ENCODE peak calls at places on chromosomes 6 and 20, in eight cellular contexts. Q, P, V, T, M, N, U and A are unnamed samples.

GRCh38 chr6:43509984-43510826 is at the start of gene LRRC73:
- DNase-seq in Q (peak; percentile 82), P (peak; percentile 71), V (peak; percentile 84), T (peak; percentile 77), M (peak; percentile 74), N (peak; percentile 93), U (peak; percentile 82), A (peak; percentile 77)

GRCh38 chr20:2801459-2801728 is 967 bp upstream of the CPXM1 start:
- DNase-seq in Q (no peak), P (no peak), V (no peak), T (no peak), M (no peak), N (no peak), U (no peak), A (no peak)

GRCh38 chr6:53244958-53245357 is 96.3 kb upstream of the GCM1 start:
- DNase-seq in Q (no peak), P (no peak), V (no peak), T (peak; percentile 89), M (peak; percentile 6), N (no peak), U (peak; percentile 77), A (no peak)

GRCh38 chr6:151675746-151676459 is 131.6 kb upstream of the ESR1 start:
- DNase-seq in Q (peak; percentile 21), P (no peak), V (peak; percentile 19), T (peak; percentile 77), M (peak; percentile 46), N (no peak), U (peak; percentile 74), A (no peak)

GRCh38 chr6:74519172-74519571 is 686.7 kb downstream of the COL12A1 start:
- DNase-seq in Q (no peak), P (no peak), V (peak; percentile 39), T (no peak), M (no peak), N (no peak), U (no peak), A (peak; percentile 36)

GRCh38 chr6:134432036-134432435 is 114.1 kb upstream of the SGK1 start:
- DNase-seq in Q (no peak), P (no peak), V (peak; percentile 25), T (no peak), M (no peak), N (no peak), U (no peak), A (no peak)

GRCh38 chr6:10315034-10315433 is 99.8 kb downstream of the TFAP2A start:
- DNase-seq in Q (no peak), P (no peak), V (no peak), T (no peak), M (no peak), N (no peak), U (no peak), A (no peak)

GRCh38 chr6:101534821-101535220 is 141.3 kb downstream of the GRIK2 start:
- DNase-seq in Q (no peak), P (no peak), V (peak; percentile 12), T (no peak), M (no peak), N (no peak), U (no peak), A (no peak)

GRCh38 chr6:24460966-24461365 is 28.4 kb downstream of the GPLD1 start:
- DNase-seq in Q (no peak), P (no peak), V (no peak), T (no peak), M (no peak), N (no peak), U (no peak), A (no peak)

GRCh38 chr20:825710-826421 is 7.6 kb upstream of the FAM110A start:
- DNase-seq in Q (no peak), P (no peak), V (no peak), T (no peak), M (no peak), N (no peak), U (no peak), A (no peak)